ENCODE peak calls at places on chromosome 21, in eight cellular contexts. J, U, G, N, S, K, L and H are unnamed samples.

GRCh38 chr21:44697811-44698734 is 1.1 kb downstream of the KRTAP10-12 start:
- DNase-seq in J (no peak), U (no peak), G (no peak), N (no peak), S (no peak), K (no peak), L (no peak), H (no peak)

GRCh38 chr21:17738171-17738953 is 80.8 kb downstream of the C21orf91 start:
- DNase-seq in J (no peak), U (no peak), G (peak; percentile 9), N (no peak), S (no peak), K (no peak), L (no peak), H (no peak)

GRCh38 chr21:42019101-42019605 is 9.0 kb upstream of the ZBTB21 start:
- DNase-seq in J (no peak), U (no peak), G (no peak), N (no peak), S (no peak), K (no peak), L (no peak), H (no peak)

GRCh38 chr21:35624896-35625295 is 435.4 kb downstream of the SETD4 start:
- DNase-seq in J (no peak), U (no peak), G (no peak), N (no peak), S (no peak), K (no peak), L (no peak), H (no peak)

GRCh38 chr21:15250384-15250783 is 185.6 kb upstream of the NRIP1 start:
- DNase-seq in J (no peak), U (no peak), G (no peak), N (no peak), S (no peak), K (no peak), L (no peak), H (no peak)

GRCh38 chr21:33230518-33231324 is 983 bp downstream of the IFNAR2 start:
- DNase-seq in J (peak; percentile 58), U (peak; percentile 49), G (peak; percentile 36), N (peak; percentile 87), S (peak; percentile 72), K (peak; percentile 22), L (no peak), H (no peak)

GRCh38 chr21:25573409-25574206 is 33.7 kb downstream of the MRPL39 start:
- DNase-seq in J (no peak), U (peak; percentile 9), G (no peak), N (no peak), S (peak; percentile 54), K (no peak), L (peak; percentile 42), H (peak; percentile 11)

GRCh38 chr21:42594616-42595280 is 58.7 kb upstream of the PDE9A start:
- DNase-seq in J (no peak), U (peak; percentile 41), G (no peak), N (peak; percentile 44), S (no peak), K (no peak), L (no peak), H (no peak)

GRCh38 chr21:44311108-44311507 is 11.3 kb downstream of the PFKL start:
- DNase-seq in J (no peak), U (no peak), G (no peak), N (no peak), S (no peak), K (no peak), L (no peak), H (no peak)

GRCh38 chr21:44834231-44834950 is 16.5 kb upstream of the SUMO3 start:
- DNase-seq in J (no peak), U (no peak), G (no peak), N (no peak), S (no peak), K (no peak), L (no peak), H (no peak)

GRCh38 chr21:43865471-43866181 is 603 bp downstream of the AGPAT3 start:
- DNase-seq in J (peak; percentile 65), U (peak; percentile 61), G (peak; percentile 40), N (no peak), S (peak; percentile 60), K (no peak), L (peak; percentile 70), H (no peak)

GRCh38 chr21:27590271-27590670 is 623.4 kb upstream of the ADAMTS5 start:
- DNase-seq in J (peak; percentile 21), U (no peak), G (no peak), N (peak; percentile 88), S (no peak), K (no peak), L (no peak), H (no peak)

GRCh38 chr21:31509108-31510017 is 150.1 kb upstream of the SOD1 start:
- DNase-seq in J (no peak), U (peak; percentile 38), G (no peak), N (no peak), S (no peak), K (peak; percentile 78), L (peak; percentile 89), H (no peak)